ENCODE peak calls at places on chromosomes 7 and 10, in nine cellular contexts. K is epithelial cell of prostate; X is activated CD8-positive, alpha-beta memory T cell treated with anti-CD3 and anti-CD28 coated beads for 1 hour; H is iris pigment epithelial cell; B is cardiac fibroblast; D is naive thymus-derived CD8-positive, alpha-beta T cell; J is left kidney; C is DMS53; P is cerebellum. Y is an unnamed sample.
A peak's percentile ranks its signal among the peaks of the same experiment; 100 is the strongest.

GRCh38 chr7:26005683-26006410 is 146.2 kb upstream of the NFE2L3 start:
- DNase-seq in X (no peak), H (no peak), P (no peak), D (no peak), J (no peak), K (no peak), C (peak; percentile 80), B (no peak), Y (no peak)

GRCh38 chr7:46155367-46155766 is 234.3 kb upstream of the IGFBP3 start:
- DNase-seq in D (no peak), C (peak; percentile 64), K (no peak), P (no peak), J (no peak), B (no peak), X (no peak), H (no peak), Y (no peak)

GRCh38 chr10:70655316-70655715 is 17.0 kb upstream of the ADAMTS14 start:
- DNase-seq in P (no peak), X (no peak), K (no peak), C (no peak), B (no peak), H (no peak), J (no peak), D (no peak), Y (no peak)

GRCh38 chr10:26481914-26482550 is 43.9 kb downstream of the APBB1IP start:
- DNase-seq in X (no peak), B (no peak), J (no peak), P (no peak), D (peak; percentile 77), H (no peak), C (no peak), K (no peak), Y (no peak)

GRCh38 chr10:80444646-80445319 is 9.3 kb upstream of the TSPAN14 start:
- DNase-seq in B (peak; percentile 87), J (peak; percentile 81), K (no peak), C (peak; percentile 86), X (peak; percentile 62), H (peak; percentile 76), D (peak; percentile 74), P (peak; percentile 41), Y (peak; percentile 39)

GRCh38 chr7:11437987-11438386 is 394.0 kb downstream of the THSD7A start:
- DNase-seq in C (peak; percentile 51), K (no peak), P (no peak), H (peak; percentile 94), D (no peak), J (no peak), B (peak; percentile 56), X (no peak), Y (no peak)

GRCh38 chr10:97333351-97333600 is 1.3 kb downstream of the FRAT2 start:
- DNase-seq in X (no peak), B (peak; percentile 49), J (peak; percentile 83), H (no peak), C (no peak), P (no peak), D (peak; percentile 35), K (no peak), Y (no peak)

GRCh38 chr7:80659120-80660055 is 20.9 kb downstream of the CD36 start:
- DNase-seq in B (peak; percentile 51), K (no peak), D (peak; percentile 21), C (peak; percentile 49), J (peak; percentile 50), P (peak; percentile 4), X (no peak), H (peak; percentile 28), Y (no peak)

GRCh38 chr7:149871576-149871975 is 2.2 kb upstream of the ATP6V0E2 start:
- DNase-seq in P (no peak), K (no peak), X (no peak), H (no peak), J (no peak), C (peak; percentile 30), D (no peak), B (no peak), Y (no peak)

GRCh38 chr10:48468130-48468790 is 136.6 kb downstream of the ARHGAP22 start:
- DNase-seq in J (no peak), X (no peak), D (no peak), H (no peak), P (no peak), K (no peak), C (no peak), B (no peak), Y (no peak)

GRCh38 chr10:59741583-59741982 is 11.7 kb downstream of the MRLN start:
- DNase-seq in K (no peak), X (no peak), D (no peak), P (no peak), H (no peak), J (no peak), C (no peak), B (no peak), Y (no peak)

GRCh38 chr7:105800442-105800841 is 76.0 kb downstream of the ATXN7L1 start:
- DNase-seq in H (peak; percentile 72), J (no peak), B (peak; percentile 39), X (no peak), C (no peak), K (no peak), D (no peak), P (no peak), Y (no peak)

GRCh38 chr10:3729397-3729796 is 55.6 kb downstream of the KLF6 start:
- DNase-seq in D (no peak), K (peak; percentile 27), X (no peak), B (no peak), P (no peak), J (no peak), H (peak; percentile 63), C (no peak), Y (no peak)

GRCh38 chr10:14271621-14272020 is 59.1 kb downstream of the FRMD4A start:
- DNase-seq in K (no peak), B (peak; percentile 5), X (no peak), H (no peak), D (no peak), C (no peak), P (no peak), J (no peak), Y (no peak)

GRCh38 chr10:88828310-88828709 is 23.3 kb downstream of the ANKRD22 start:
- DNase-seq in D (no peak), C (no peak), X (no peak), J (no peak), P (no peak), K (no peak), H (peak; percentile 28), B (no peak), Y (no peak)

GRCh38 chr10:132836248-132836831 is 50.4 kb upstream of the NKX6-2 start:
- DNase-seq in K (no peak), H (no peak), D (no peak), X (no peak), B (no peak), J (peak; percentile 12), P (peak; percentile 17), C (no peak), Y (no peak)

GRCh38 chr7:158102897-158103296 is 484.7 kb downstream of the PTPRN2 start:
- DNase-seq in C (no peak), J (no peak), B (no peak), H (no peak), P (no peak), K (no peak), X (no peak), D (no peak), Y (no peak)

GRCh38 chr7:143288836-143289235 is 685 bp downstream of the CASP2 start:
- DNase-seq in J (peak; percentile 41), X (no peak), P (peak; percentile 17), D (no peak), C (peak; percentile 45), B (peak; percentile 43), H (peak; percentile 29), K (no peak), Y (no peak)

GRCh38 chr7:8051373-8051772 is 82.8 kb downstream of the GLCCI1 start:
- DNase-seq in P (no peak), X (no peak), D (no peak), K (no peak), C (no peak), J (no peak), H (no peak), B (no peak), Y (no peak)

GRCh38 chr7:37218956-37219355 is 229.7 kb downstream of the ELMO1 start:
- DNase-seq in H (no peak), J (no peak), P (no peak), D (no peak), K (no peak), C (peak; percentile 27), B (no peak), X (no peak), Y (no peak)

GRCh38 chr10:3676564-3676963 is 108.4 kb downstream of the KLF6 start:
- DNase-seq in K (no peak), H (no peak), D (no peak), B (no peak), C (no peak), X (no peak), P (no peak), J (no peak), Y (no peak)

GRCh38 chr7:55365103-55365679 is at the start of gene LANCL2:
- DNase-seq in H (peak; percentile 55), P (peak; percentile 63), B (peak; percentile 49), C (no peak), K (no peak), D (no peak), J (peak; percentile 92), X (peak; percentile 17), Y (no peak)